ENCODE peak calls at places on chromosomes 11 and 22, in ten cellular contexts. A, J, N, B, L, M, W, C, R and G are unnamed samples.

GRCh38 chr22:45290410-45290936 is 5.7 kb downstream of the UPK3A start:
- DNase-seq in A (no peak), J (peak), N (no peak), B (peak), L (no peak), M (peak), W (peak), C (no peak), R (peak), G (no peak)

GRCh38 chr22:23281406-23282088 is 101.2 kb downstream of the BCR start:
- DNase-seq in A (peak), J (peak), N (peak), B (peak), L (peak), M (peak), W (peak), C (peak), R (no peak), G (peak)

GRCh38 chr11:77127969-77128691 is at the start of gene MYO7A:
- DNase-seq in A (peak), J (peak), N (no peak), B (peak), L (no peak), M (peak), W (no peak), C (no peak), R (no peak), G (no peak)

GRCh38 chr11:65871811-65872548 is 620 bp downstream of the EFEMP2 start:
- DNase-seq in A (no peak), J (no peak), N (no peak), B (peak), L (no peak), M (no peak), W (no peak), C (no peak), R (no peak), G (no peak)

GRCh38 chr22:46738961-46739870 is 1.2 kb upstream of the CERK start:
- DNase-seq in A (peak), J (peak), N (peak), B (peak), L (peak), M (peak), W (peak), C (no peak), R (no peak), G (no peak)

GRCh38 chr11:121452609-121453150 is at the start of gene SORL1-AS1:
- DNase-seq in A (no peak), J (peak), N (peak), B (peak), L (peak), M (peak), W (no peak), C (no peak), R (peak), G (no peak)

GRCh38 chr11:13595166-13595565 is 73.3 kb upstream of the FAR1 start:
- DNase-seq in A (no peak), J (no peak), N (no peak), B (no peak), L (no peak), M (peak), W (no peak), C (no peak), R (no peak), G (no peak)

GRCh38 chr11:66275984-66276612 is 1.9 kb upstream of the CNIH2 start:
- DNase-seq in A (no peak), J (no peak), N (no peak), B (no peak), L (no peak), M (no peak), W (no peak), C (no peak), R (no peak), G (no peak)

GRCh38 chr11:4713241-4713640 is 8.7 kb downstream of the MMP26 start:
- DNase-seq in A (no peak), J (no peak), N (no peak), B (no peak), L (no peak), M (peak), W (no peak), C (peak), R (peak), G (no peak)

GRCh38 chr22:39264344-39265116 is 19.7 kb upstream of the PDGFB start:
- DNase-seq in A (no peak), J (peak), N (no peak), B (no peak), L (no peak), M (no peak), W (no peak), C (no peak), R (no peak), G (no peak)

GRCh38 chr11:126341760-126342161 is 13.7 kb upstream of the ST3GAL4 start:
- DNase-seq in A (no peak), J (no peak), N (no peak), B (no peak), L (no peak), M (peak), W (peak), C (no peak), R (peak), G (peak)

GRCh38 chr11:121672630-121673487 is 220.1 kb upstream of the SORL1-AS1 start:
- DNase-seq in A (no peak), J (no peak), N (no peak), B (peak), L (no peak), M (no peak), W (no peak), C (no peak), R (no peak), G (no peak)

GRCh38 chr11:120305286-120305685 is 19.8 kb upstream of the TLCD5 start:
- DNase-seq in A (no peak), J (peak), N (no peak), B (no peak), L (no peak), M (no peak), W (no peak), C (no peak), R (peak), G (no peak)

GRCh38 chr11:8017071-8017470 is 29.9 kb downstream of the EIF3F start:
- DNase-seq in A (no peak), J (peak), N (no peak), B (no peak), L (no peak), M (no peak), W (no peak), C (no peak), R (no peak), G (no peak)

GRCh38 chr11:108895579-108896480 is 231.0 kb downstream of the DDX10 start:
- DNase-seq in A (no peak), J (no peak), N (no peak), B (no peak), L (peak), M (peak), W (peak), C (no peak), R (peak), G (no peak)

GRCh38 chr11:861105-861479 is 18.4 kb downstream of the TSPAN4 start:
- DNase-seq in A (no peak), J (no peak), N (no peak), B (no peak), L (no peak), M (no peak), W (no peak), C (no peak), R (no peak), G (no peak)

GRCh38 chr11:103906291-103906850 is 130.1 kb upstream of the DDI1 start:
- DNase-seq in A (no peak), J (no peak), N (no peak), B (no peak), L (no peak), M (no peak), W (no peak), C (no peak), R (no peak), G (peak)

GRCh38 chr22:25833676-25834075 is 91.7 kb downstream of the MYO18B start:
- DNase-seq in A (no peak), J (no peak), N (no peak), B (no peak), L (no peak), M (no peak), W (no peak), C (no peak), R (no peak), G (no peak)

GRCh38 chr11:76652989-76653673 is 17.4 kb downstream of the LRRC32 start:
- DNase-seq in A (no peak), J (peak), N (peak), B (no peak), L (no peak), M (no peak), W (no peak), C (no peak), R (no peak), G (no peak)

GRCh38 chr22:46994265-46994664 is 231.8 kb downstream of the TBC1D22A start:
- DNase-seq in A (no peak), J (no peak), N (no peak), B (no peak), L (no peak), M (no peak), W (no peak), C (no peak), R (no peak), G (no peak)

GRCh38 chr22:49967333-49968241 is 7.0 kb downstream of the PIM3 start:
- DNase-seq in A (no peak), J (peak), N (peak), B (peak), L (no peak), M (no peak), W (no peak), C (no peak), R (no peak), G (no peak)

GRCh38 chr11:1869427-1870325 is 16.8 kb downstream of the LSP1 start:
- DNase-seq in A (no peak), J (no peak), N (no peak), B (no peak), L (no peak), M (no peak), W (no peak), C (no peak), R (no peak), G (no peak)

GRCh38 chr11:96012086-96012824 is 88.3 kb upstream of the MTMR2 start:
- DNase-seq in A (peak), J (peak), N (peak), B (peak), L (peak), M (peak), W (peak), C (peak), R (peak), G (peak)

GRCh38 chr11:112785104-112785503 is 176.1 kb upstream of the NCAM1 start:
- DNase-seq in A (no peak), J (no peak), N (no peak), B (no peak), L (no peak), M (no peak), W (no peak), C (no peak), R (no peak), G (no peak)

GRCh38 chr22:27836181-27836580 is 34.6 kb upstream of the MN1 start:
- DNase-seq in A (no peak), J (no peak), N (no peak), B (no peak), L (no peak), M (no peak), W (no peak), C (no peak), R (peak), G (peak)

GRCh38 chr22:45069925-45070324 is 60.1 kb upstream of the PHF21B start:
- DNase-seq in A (no peak), J (no peak), N (peak), B (no peak), L (no peak), M (no peak), W (peak), C (no peak), R (peak), G (no peak)

GRCh38 chr22:37065149-37065548 is 13.6 kb downstream of the KCTD17 start:
- DNase-seq in A (no peak), J (no peak), N (no peak), B (no peak), L (no peak), M (no peak), W (no peak), C (no peak), R (no peak), G (no peak)

GRCh38 chr11:19988598-19988997 is 171.7 kb downstream of the DBX1 start:
- DNase-seq in A (no peak), J (no peak), N (no peak), B (peak), L (no peak), M (peak), W (peak), C (no peak), R (peak), G (no peak)

GRCh38 chr11:76638267-76639197 is 32.0 kb downstream of the LRRC32 start:
- DNase-seq in A (no peak), J (no peak), N (peak), B (peak), L (no peak), M (no peak), W (no peak), C (no peak), R (no peak), G (no peak)

GRCh38 chr11:95593101-95593500 is 196.5 kb downstream of the FAM76B start:
- DNase-seq in A (no peak), J (no peak), N (no peak), B (peak), L (no peak), M (peak), W (no peak), C (peak), R (peak), G (no peak)

GRCh38 chr22:45248832-45249561 is 8.3 kb upstream of the KIAA0930 start:
- DNase-seq in A (no peak), J (no peak), N (no peak), B (no peak), L (peak), M (no peak), W (no peak), C (no peak), R (no peak), G (no peak)

GRCh38 chr11:77287615-77288273 is 13.7 kb downstream of the GDPD4 start:
- DNase-seq in A (no peak), J (no peak), N (no peak), B (no peak), L (no peak), M (peak), W (peak), C (no peak), R (peak), G (no peak)

GRCh38 chr11:86034710-86035109 is 34.2 kb downstream of the PICALM start:
- DNase-seq in A (no peak), J (no peak), N (no peak), B (no peak), L (no peak), M (no peak), W (no peak), C (no peak), R (no peak), G (no peak)

GRCh38 chr11:35163707-35164496 is 24.9 kb downstream of the CD44 start:
- DNase-seq in A (no peak), J (no peak), N (peak), B (no peak), L (no peak), M (peak), W (no peak), C (no peak), R (no peak), G (peak)

GRCh38 chr11:126917531-126918204 is 82.9 kb downstream of the KIRREL3 start:
- DNase-seq in A (no peak), J (no peak), N (peak), B (peak), L (no peak), M (peak), W (peak), C (no peak), R (peak), G (peak)